ENCODE peak calls at places on chromosomes 4 and X, in six cellular contexts. R is endothelial cell of umbilical vein, F is breast epithelium, L is GM12878, G is GM12891, Y is spleen. D is an unnamed sample.

GRCh38 chrX:132044953-132045352 is 21.9 kb downstream of the STK26 start:
- DNase-seq in F (no peak), L (no peak), R (peak), Y (no peak), G (no peak), D (no peak)

GRCh38 chrX:17563515-17563914 is 173.8 kb upstream of the SCML1 start:
- DNase-seq in G (no peak), F (no peak), L (no peak), Y (no peak), R (no peak), D (no peak)

GRCh38 chr4:69049860-69050259 is 46.4 kb upstream of the UGT2B7 start:
- DNase-seq in Y (no peak), G (no peak), F (no peak), R (no peak), L (no peak), D (no peak)

GRCh38 chrX:24025741-24026402 is 1.1 kb downstream of the KLHL15 start:
- DNase-seq in L (no peak), F (peak), Y (no peak), G (no peak), R (peak), D (no peak)

GRCh38 chrX:84219551-84219950 is 31.6 kb upstream of the RPS6KA6 start:
- DNase-seq in L (no peak), R (no peak), G (no peak), Y (no peak), F (no peak), D (no peak)

GRCh38 chr4:78693777-78694456 is 82.2 kb upstream of the BMP2K start:
- DNase-seq in F (no peak), R (no peak), G (no peak), L (no peak), Y (no peak), D (no peak)

GRCh38 chr4:39565925-39566630 is 38.8 kb upstream of the UGDH start:
- DNase-seq in G (no peak), Y (no peak), F (no peak), R (peak), L (no peak), D (no peak)

GRCh38 chr4:165612936-165613335 is 234.1 kb downstream of the CPE start:
- DNase-seq in G (no peak), Y (no peak), F (no peak), L (no peak), R (no peak), D (no peak)

GRCh38 chr4:8209176-8209874 is 10.2 kb downstream of the SH3TC1 start:
- DNase-seq in R (no peak), L (no peak), Y (peak), F (no peak), G (no peak), D (no peak)

GRCh38 chrX:30626402-30626801 is 26.8 kb upstream of the GK start:
- DNase-seq in L (no peak), F (no peak), Y (no peak), R (no peak), G (no peak), D (no peak)

GRCh38 chr4:78099058-78099457 is 41.9 kb downstream of the FRAS1 start:
- DNase-seq in G (no peak), Y (no peak), F (no peak), R (no peak), L (no peak), D (no peak)

GRCh38 chr4:126451237-126451885 is 1136.6 kb downstream of the FAT4 start:
- DNase-seq in F (no peak), G (no peak), L (no peak), Y (no peak), R (no peak), D (no peak)

GRCh38 chr4:67940505-67940904 is 22.8 kb downstream of the TMPRSS11A start:
- DNase-seq in F (no peak), L (no peak), Y (no peak), R (no peak), G (no peak), D (no peak)

GRCh38 chr4:25531272-25531671 is 124.4 kb upstream of the SLC34A2 start:
- DNase-seq in Y (no peak), R (no peak), G (no peak), F (no peak), L (no peak), D (no peak)

GRCh38 chr4:67934628-67935027 is 28.7 kb downstream of the TMPRSS11A start:
- DNase-seq in R (peak), L (no peak), F (no peak), Y (no peak), G (no peak), D (no peak)

GRCh38 chr4:142356797-142357196 is 489.3 kb downstream of the INPP4B start:
- DNase-seq in F (no peak), R (no peak), G (no peak), L (no peak), Y (no peak), D (no peak)

GRCh38 chr4:36753048-36753447 is 471.6 kb downstream of the DTHD1 start:
- DNase-seq in G (no peak), Y (no peak), R (no peak), F (no peak), L (no peak), D (no peak)

GRCh38 chr4:140071806-140072205 is 82.2 kb downstream of the MAML3 start:
- DNase-seq in R (no peak), Y (no peak), F (peak), L (peak), G (peak), D (no peak)

GRCh38 chr4:124753941-124754581 is 41.5 kb upstream of the ANKRD50 start:
- DNase-seq in Y (no peak), F (no peak), G (no peak), R (no peak), L (no peak), D (no peak)

GRCh38 chrX:18490816-18491215 is 65.4 kb downstream of the CDKL5 start:
- DNase-seq in F (no peak), G (no peak), R (peak), Y (no peak), L (no peak), D (no peak)

GRCh38 chr4:40283968-40284367 is 51.2 kb upstream of the CHRNA9 start:
- DNase-seq in L (no peak), R (no peak), F (no peak), Y (peak), G (no peak), D (no peak)

GRCh38 chr4:182922551-182923284 is 5.5 kb upstream of the DCTD start:
- DNase-seq in F (no peak), L (no peak), Y (no peak), R (no peak), G (no peak), D (no peak)

GRCh38 chrX:135982860-135983259 is 2.4 kb upstream of the SLC9A6 start:
- DNase-seq in G (no peak), F (no peak), Y (no peak), L (no peak), R (no peak), D (no peak)

GRCh38 chr4:24655326-24655725 is 71.0 kb upstream of the DHX15 start:
- DNase-seq in F (no peak), Y (no peak), G (no peak), R (no peak), L (no peak), D (no peak)

GRCh38 chr4:36235306-36235705 is 9.0 kb downstream of the ARAP2 start:
- DNase-seq in F (no peak), L (no peak), R (no peak), Y (no peak), G (no peak), D (no peak)

GRCh38 chr4:88661724-88662123 is 35.9 kb downstream of the NAP1L5 start:
- DNase-seq in Y (no peak), L (no peak), G (no peak), R (peak), F (no peak), D (no peak)

GRCh38 chr4:10639100-10639499 is 45.5 kb downstream of the CLNK start:
- DNase-seq in Y (no peak), L (no peak), F (no peak), G (no peak), R (no peak), D (no peak)

GRCh38 chr4:185836268-185837084 is 24.5 kb upstream of the SORBS2 start:
- DNase-seq in F (no peak), R (no peak), L (no peak), G (no peak), Y (no peak), D (no peak)

GRCh38 chr4:95204267-95204835 is 344.4 kb downstream of the UNC5C start:
- DNase-seq in L (no peak), F (no peak), R (no peak), Y (no peak), G (no peak), D (no peak)

GRCh38 chrX:140767646-140768045 is 58.1 kb downstream of the LINC00632 start:
- DNase-seq in F (no peak), L (no peak), G (no peak), R (no peak), Y (no peak), D (no peak)

GRCh38 chr4:23061431-23061830 is 368.7 kb downstream of the GBA3 start:
- DNase-seq in Y (no peak), L (no peak), F (no peak), G (no peak), R (no peak), D (no peak)

GRCh38 chrX:45788941-45789348 is 588.3 kb upstream of the DIPK2B start:
- DNase-seq in F (peak), G (no peak), Y (peak), R (peak), L (no peak), D (no peak)

GRCh38 chrX:7147431-7147977 is at the start of gene STS:
- DNase-seq in Y (peak), G (no peak), F (peak), L (no peak), R (peak), D (peak)

GRCh38 chr4:94877973-94878372 is 120.2 kb downstream of the BMPR1B start:
- DNase-seq in G (no peak), R (no peak), F (no peak), Y (no peak), L (no peak), D (no peak)

GRCh38 chrX:38806875-38807601 is 5.8 kb downstream of the MID1IP1 start:
- DNase-seq in R (no peak), Y (no peak), F (no peak), L (no peak), G (no peak), D (no peak)
- TF ChIP-seq POLR2AphosphoS5 in R (no peak), Y (no peak), F (no peak), L (no peak), G (no peak), D (no peak)

DNA sequence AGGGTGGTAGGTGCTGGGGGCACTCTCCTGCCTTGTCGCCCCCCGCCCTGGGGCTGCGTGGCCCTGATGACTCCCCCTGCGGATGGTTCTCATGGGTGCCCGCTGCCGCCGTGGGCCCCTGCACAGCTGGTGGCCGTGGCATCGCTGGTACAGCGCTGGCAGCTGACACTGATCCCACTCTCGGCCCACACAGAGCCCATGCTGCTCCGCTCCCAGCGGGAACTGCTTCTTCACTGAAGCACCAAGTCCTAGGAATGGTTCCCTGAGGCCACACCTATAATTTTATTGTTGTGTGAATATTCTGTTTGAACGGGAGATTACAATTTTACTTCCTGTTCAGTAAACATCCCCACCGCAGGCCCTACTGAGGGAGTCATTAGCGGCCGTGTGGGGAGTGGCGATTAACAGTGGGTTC is 138.6 kb upstream of the NKX1-1 start:
- DNase-seq in F (no peak), Y (no peak), G (no peak), R (peak), L (no peak), D (no peak)
- TF ChIP-seq POLR2A in F (no peak), Y (no peak), G (no peak), R (no peak), L (no peak), D (no peak)

DNA sequence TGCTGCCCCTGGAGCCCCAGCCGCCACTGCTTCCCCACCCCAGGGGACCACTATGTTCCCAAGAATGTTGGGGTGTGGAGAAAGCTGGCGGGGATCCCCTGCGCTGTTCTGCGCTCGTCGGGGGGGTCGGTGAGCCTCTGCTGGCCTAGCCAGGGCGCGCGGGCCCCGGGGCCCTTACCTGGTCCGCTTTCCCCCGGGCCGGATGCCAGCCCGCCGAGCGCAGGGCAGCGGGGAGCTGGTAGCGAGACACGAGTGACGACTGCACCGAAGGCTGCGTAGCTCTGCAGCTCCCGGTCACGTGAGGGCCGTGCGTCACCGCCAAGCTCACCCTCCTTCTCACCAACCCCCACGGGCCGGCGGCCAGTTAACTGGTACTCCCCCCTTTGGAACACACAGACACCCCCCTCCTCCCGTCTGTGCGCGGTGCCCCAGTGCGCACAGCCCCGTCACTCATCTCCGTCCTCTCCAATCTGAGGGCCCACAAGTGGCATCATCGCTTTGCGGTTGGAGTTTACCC is at the start of gene BEX1:
- DNase-seq in L (no peak), G (no peak), Y (peak), R (no peak), F (no peak), D (no peak)
- TF ChIP-seq POLR2AphosphoS5 in L (no peak), G (no peak), Y (peak), R (no peak), F (no peak), D (no peak)

GRCh38 chrX:129780441-129781105 is 824 bp downstream of the SASH3 start:
- DNase-seq in Y (peak), R (no peak), F (no peak), L (no peak), G (no peak), D (no peak)

GRCh38 chrX:129779086-129779672 is 570 bp upstream of the SASH3 start:
- DNase-seq in Y (peak), F (no peak), R (no peak), L (no peak), G (no peak), D (no peak)

GRCh38 chrX:129779747-129780146 is at the start of gene SASH3:
- DNase-seq in R (no peak), L (no peak), F (no peak), G (no peak), Y (peak), D (no peak)

GRCh38 chrX:129773649-129774458 is 5.9 kb upstream of the SASH3 start:
- DNase-seq in F (no peak), L (no peak), G (no peak), R (no peak), Y (peak), D (no peak)

GRCh38 chrX:129777218-129777768 is 2.5 kb upstream of the SASH3 start:
- DNase-seq in F (peak), R (peak), L (no peak), Y (peak), G (no peak), D (peak)
- TF ChIP-seq POLR2A in F (no peak), R (no peak), L (peak), Y (no peak), G (peak), D (peak)

GRCh38 chr4:14920759-14921313 is 81.4 kb upstream of the CPEB2 start:
- DNase-seq in Y (no peak), F (no peak), G (no peak), L (no peak), R (no peak), D (no peak)

GRCh38 chr4:14918336-14918735 is 83.9 kb upstream of the CPEB2 start:
- DNase-seq in Y (no peak), G (no peak), L (no peak), R (no peak), F (no peak), D (no peak)

GRCh38 chr4:14919785-14920184 is 82.5 kb upstream of the CPEB2 start:
- DNase-seq in R (no peak), G (no peak), L (no peak), Y (peak), F (no peak), D (no peak)

GRCh38 chr4:14917305-14917647 is 85.0 kb upstream of the CPEB2 start:
- DNase-seq in F (no peak), L (no peak), G (no peak), Y (no peak), R (peak), D (no peak)

GRCh38 chr4:14920237-14920636 is 82.0 kb upstream of the CPEB2 start:
- DNase-seq in F (no peak), R (no peak), G (no peak), L (no peak), Y (no peak), D (no peak)
- TF ChIP-seq POLR2AphosphoS5 in F (no peak), R (no peak), G (no peak), L (no peak), Y (no peak), D (no peak)

DNA sequence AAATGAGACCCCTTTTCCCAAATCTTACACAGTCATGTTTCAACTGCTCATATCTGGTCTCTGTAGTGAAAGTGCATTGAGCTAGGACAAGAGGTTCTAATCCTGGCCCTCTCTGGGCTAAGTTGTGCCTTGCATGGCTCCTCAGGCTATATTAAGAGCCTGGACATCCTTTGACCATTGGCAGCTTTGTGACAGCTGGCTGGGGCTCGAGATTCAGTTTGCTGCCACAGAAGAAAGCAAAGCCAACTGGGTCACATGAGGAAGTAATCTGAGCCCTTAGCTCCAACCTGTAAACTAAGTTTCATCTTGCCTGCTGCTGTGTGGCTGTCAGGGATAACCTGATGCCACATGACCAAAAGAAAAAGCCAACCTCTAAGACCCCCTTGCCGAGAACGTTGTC is 51.8 kb upstream of the JADE1 start:
- DNase-seq in R (no peak), L (no peak), F (no peak), Y (no peak), G (no peak), D (no peak)
- TF ChIP-seq POLR2A in R (no peak), L (no peak), F (no peak), Y (no peak), G (no peak), D (no peak)

GRCh38 chr4:86233090-86233489 is 126.8 kb downstream of the MAPK10 start:
- DNase-seq in F (no peak), G (no peak), R (no peak), L (no peak), Y (no peak), D (no peak)

GRCh38 chr4:86235549-86235948 is 124.3 kb downstream of the MAPK10 start:
- DNase-seq in G (no peak), Y (no peak), L (no peak), F (no peak), R (no peak), D (no peak)

GRCh38 chr4:86233681-86234080 is 126.2 kb downstream of the MAPK10 start:
- DNase-seq in Y (no peak), G (no peak), F (no peak), R (no peak), L (no peak), D (no peak)
- TF ChIP-seq POLR2AphosphoS5 in Y (no peak), G (no peak), F (no peak), R (no peak), L (no peak), D (no peak)

GRCh38 chr4:99154658-99155342 is 10.7 kb upstream of the ADH4 start:
- DNase-seq in L (no peak), R (no peak), F (no peak), Y (no peak), G (no peak), D (no peak)

GRCh38 chr4:99148545-99148944 is 4.4 kb upstream of the ADH4 start:
- DNase-seq in R (no peak), F (no peak), L (no peak), G (no peak), Y (no peak), D (no peak)

GRCh38 chr4:99149620-99150019 is 5.5 kb upstream of the ADH4 start:
- DNase-seq in R (no peak), G (no peak), F (no peak), Y (no peak), L (no peak), D (no peak)

GRCh38 chr4:99151931-99152448 is 7.9 kb upstream of the ADH4 start:
- DNase-seq in L (no peak), Y (no peak), R (no peak), G (no peak), F (no peak), D (no peak)

DNA sequence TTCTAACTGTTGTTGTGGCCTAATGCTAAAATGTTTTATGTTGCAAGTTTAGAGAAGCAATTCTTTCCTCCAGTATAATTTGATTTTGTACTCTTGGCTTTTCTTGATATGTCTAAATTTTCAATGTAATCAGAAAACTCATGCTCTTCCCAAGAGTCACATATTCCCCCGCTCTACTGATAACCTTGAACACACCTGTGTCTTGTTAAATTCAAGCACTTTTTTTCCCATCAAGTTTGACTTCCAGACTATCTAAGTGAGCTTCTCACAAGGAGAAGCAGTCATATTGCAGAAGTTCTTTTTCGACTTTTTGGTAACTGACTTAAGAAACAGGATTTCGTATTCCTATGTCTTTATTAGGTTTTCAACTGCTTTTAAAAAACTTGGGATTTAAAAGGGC is 7.4 kb upstream of the ADH4 start:
- DNase-seq in G (no peak), F (no peak), L (no peak), Y (no peak), R (no peak), D (no peak)
- TF ChIP-seq POLR2A in G (no peak), F (no peak), L (no peak), Y (no peak), R (no peak), D (no peak)

GRCh38 chr4:152032722-152033131 is 271.9 kb upstream of the GATB start:
- DNase-seq in G (no peak), L (no peak), Y (no peak), F (no peak), R (no peak), D (no peak)
- TF ChIP-seq POLR2AphosphoS5 in G (no peak), L (no peak), Y (no peak), F (no peak), R (no peak), D (no peak)

GRCh38 chrX:97310373-97310772 is 426.7 kb downstream of the RPA4 start:
- DNase-seq in Y (no peak), G (no peak), F (no peak), R (no peak), L (no peak), D (no peak)
- TF ChIP-seq POLR2A in Y (no peak), G (no peak), F (no peak), R (no peak), L (no peak), D (no peak)

D was measured in GM12892.